ENCODE peak calls at places on chromosomes 3 and 15, in seven cellular contexts. U is GM23248, P is HCT116, W is PC-3, Z is PC-9, Q is hepatocyte, I is GM23338. O is an unnamed sample. For H3K9me2, the result is how much of the 10 kb centered on the place peaks cover.

GRCh38 chr15:49830411-49830810 is 209.6 kb downstream of the DTWD1 start:
- DNase-seq in U (peak), P (no peak), W (no peak), Z (no peak), Q (no peak), I (peak), O (no peak)

GRCh38 chr3:195240171-195240701 is 30.7 kb downstream of the XXYLT1 start:
- DNase-seq in U (no peak), P (no peak), W (no peak), Z (no peak), Q (no peak), I (no peak), O (no peak)

GRCh38 chr3:9820944-9821343 is 10.9 kb downstream of the TTLL3 start:
- DNase-seq in U (peak), P (no peak), W (peak), Z (no peak), Q (no peak), I (peak), O (no peak)

GRCh38 chr15:39304931-39305728 is 275.7 kb upstream of the THBS1 start:
- DNase-seq in U (no peak), P (no peak), W (no peak), Z (no peak), Q (no peak), I (no peak), O (no peak)

GRCh38 chr3:65318231-65318630 is 630.4 kb upstream of the ADAMTS9 start:
- DNase-seq in U (peak), P (no peak), W (no peak), Z (no peak), Q (no peak), I (no peak), O (no peak)

GRCh38 chr15:90871097-90871715 is 2.8 kb downstream of the FURIN start:
- DNase-seq in U (peak), P (no peak), W (no peak), Z (peak), Q (peak), I (peak), O (peak)

GRCh38 chr3:126955004-126955790 is 27.7 kb upstream of the PLXNA1 start:
- DNase-seq in U (no peak), P (no peak), W (no peak), Z (no peak), Q (no peak), I (no peak), O (no peak)

GRCh38 chr3:172848910-172849309 is 98.4 kb downstream of the ECT2 start:
- DNase-seq in U (peak), P (no peak), W (no peak), Z (no peak), Q (no peak), I (no peak), O (no peak)

GRCh38 chr3:44827196-44827595 is 34.5 kb upstream of the TMEM42 start:
- DNase-seq in U (no peak), P (no peak), W (no peak), Z (no peak), Q (no peak), I (no peak), O (no peak)

GRCh38 chr3:180278583-180279188 is 241.9 kb upstream of the PEX5L start:
- DNase-seq in U (no peak), P (no peak), W (no peak), Z (no peak), Q (no peak), I (no peak), O (peak)

GRCh38 chr3:139534992-139535879 is 4.3 kb downstream of the RBP1 start:
- DNase-seq in U (no peak), P (no peak), W (peak), Z (peak), Q (peak), I (no peak), O (no peak)

GRCh38 chr3:122603056-122603455 is 25.6 kb downstream of the PARP15 start:
- DNase-seq in U (no peak), P (no peak), W (no peak), Z (no peak), Q (no peak), I (no peak), O (no peak)

GRCh38 chr3:150623945-150624344 is 20.8 kb downstream of the SELENOT start:
- DNase-seq in U (no peak), P (no peak), W (peak), Z (no peak), Q (no peak), I (no peak), O (no peak)

GRCh38 chr3:62531494-62531893 is 158.1 kb upstream of the FEZF2 start:
- DNase-seq in U (no peak), P (no peak), W (no peak), Z (no peak), Q (no peak), I (no peak), O (no peak)

GRCh38 chr15:25849431-25849921 is 13.7 kb downstream of the ATP10A start:
- DNase-seq in U (peak), P (no peak), W (peak), Z (no peak), Q (peak), I (peak), O (no peak)

GRCh38 chr3:138468451-138468850 is 34.0 kb downstream of the ESYT3 start:
- DNase-seq in U (no peak), P (no peak), W (no peak), Z (no peak), Q (no peak), I (no peak), O (no peak)

GRCh38 chr3:12040902-12041301 is 36.7 kb downstream of the SYN2 start:
- DNase-seq in U (no peak), P (no peak), W (no peak), Z (no peak), Q (no peak), I (no peak), O (no peak)

GRCh38 chr3:42101048-42101447 is 9.9 kb downstream of the TRAK1 start:
- DNase-seq in U (peak), P (no peak), W (peak), Z (no peak), Q (no peak), I (no peak), O (no peak)

GRCh38 chr15:74222705-74223104 is 13.4 kb upstream of the CCDC33 start:
- DNase-seq in U (no peak), P (no peak), W (no peak), Z (no peak), Q (no peak), I (peak), O (no peak)

GRCh38 chr15:61819386-61819785 is 240.9 kb downstream of the VPS13C start:
- DNase-seq in U (no peak), P (no peak), W (no peak), Z (no peak), Q (no peak), I (no peak), O (no peak)

GRCh38 chr3:100766069-100766468 is 56.8 kb downstream of the TFG start:
- DNase-seq in U (no peak), P (no peak), W (peak), Z (no peak), Q (no peak), I (no peak), O (no peak)

GRCh38 chr3:47613723-47614122 is 35.1 kb upstream of the CSPG5 start:
- DNase-seq in U (no peak), P (no peak), W (no peak), Z (no peak), Q (no peak), I (no peak), O (peak)
- H3K27ac ChIP-seq in U (no peak), P (no peak), W (no peak), Z (no peak), Q (no peak), I (peak), O (no peak)

GRCh38 chr3:113532698-113533533 is 561 bp downstream of the SIDT1 start:
- DNase-seq in U (peak), P (no peak), W (peak), Z (no peak), Q (peak), I (peak), O (peak)
- TF ChIP-seq EZH2 in U (peak), P (no peak), W (no peak), Z (no peak), Q (peak), I (no peak), O (no peak)

DNA sequence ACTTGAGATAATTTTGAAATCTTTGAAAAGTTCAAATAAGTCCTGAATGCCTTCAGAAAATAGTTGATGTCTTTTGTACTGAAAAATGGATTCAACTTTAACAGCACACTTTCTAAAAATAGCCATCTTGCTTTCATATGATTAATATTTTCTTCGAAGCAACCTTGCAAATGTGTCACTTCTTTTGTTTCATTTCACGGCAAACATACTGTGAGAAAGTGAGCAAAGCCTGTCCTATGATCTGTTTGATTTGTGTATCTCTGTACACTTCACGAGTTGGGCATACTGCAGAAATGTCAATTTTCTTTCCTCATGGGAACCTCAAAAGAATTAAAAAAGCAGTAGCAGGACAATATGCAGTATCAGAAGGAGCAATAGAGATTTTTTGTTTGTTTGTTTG is 571.8 kb downstream of the NAALADL2 start:
- DNase-seq in U (no peak), P (no peak), W (no peak), Z (no peak), Q (no peak), I (no peak), O (peak)
- H3K9me2 ChIP-seq in U (under half), P (under half), W (under half), Z (under half), Q (under half), I (under half), O (under half)

GRCh38 chr3:184672335-184672734 is 39.5 kb downstream of the MAGEF1 start:
- DNase-seq in U (no peak), P (no peak), W (no peak), Z (no peak), Q (no peak), I (no peak), O (no peak)
- H3K27ac ChIP-seq in U (no peak), P (no peak), W (no peak), Z (no peak), Q (no peak), I (no peak), O (no peak)

GRCh38 chr3:160038862-160039562 is 50.4 kb downstream of the IL12A start:
- DNase-seq in U (peak), P (no peak), W (no peak), Z (peak), Q (peak), I (peak), O (no peak)
- TF ChIP-seq EZH2 in U (no peak), P (no peak), W (no peak), Z (no peak), Q (peak), I (no peak), O (no peak)